ENCODE peak calls at places on chromosomes 11 and 22, in nine cellular contexts. L, D, P, M, X, Y, K, T and I are unnamed samples.

GRCh38 chr11:86741489-86742435 is 58.6 kb upstream of the PRSS23 start:
- DNase-seq in X (no peak), T (no peak), M (no peak), P (no peak), L (peak; percentile 89), D (no peak), Y (peak; percentile 67), K (no peak), I (no peak)

GRCh38 chr11:63610604-63611394 is 3.4 kb downstream of the PLAAT3 start:
- DNase-seq in D (peak; percentile 78), K (peak; percentile 39), Y (peak; percentile 25), L (peak; percentile 34), M (peak; percentile 64), P (no peak), X (no peak), T (peak; percentile 66), I (no peak)

GRCh38 chr22:49425356-49425755 is 402.3 kb downstream of the BRD1 start:
- DNase-seq in L (no peak), D (no peak), T (no peak), M (no peak), P (no peak), K (no peak), Y (no peak), X (no peak), I (no peak)

GRCh38 chr11:67416416-67417335 is 1.2 kb downstream of the CARNS1 start:
- DNase-seq in Y (no peak), T (peak; percentile 25), X (peak; percentile 76), P (peak; percentile 74), M (no peak), K (no peak), L (no peak), D (peak; percentile 68), I (no peak)

GRCh38 chr11:24239016-24239720 is 257.7 kb upstream of the LUZP2 start:
- DNase-seq in M (no peak), K (no peak), L (no peak), D (peak; percentile 7), X (no peak), Y (no peak), T (no peak), P (no peak), I (no peak)

GRCh38 chr22:45073064-45073463 is 63.3 kb upstream of the PHF21B start:
- DNase-seq in Y (no peak), T (no peak), P (no peak), L (no peak), X (no peak), M (no peak), D (no peak), K (no peak), I (no peak)

GRCh38 chr22:23696326-23696851 is 5.6 kb downstream of the RGL4 start:
- DNase-seq in L (no peak), Y (no peak), X (peak; percentile 94), D (no peak), M (no peak), T (no peak), P (peak; percentile 62), K (no peak), I (no peak)

GRCh38 chr22:49532831-49533802 is 294.6 kb downstream of the BRD1 start:
- DNase-seq in X (no peak), L (no peak), P (no peak), Y (no peak), T (peak; percentile 27), K (no peak), M (no peak), D (no peak), I (no peak)

GRCh38 chr11:2440646-2441045 is 3.7 kb downstream of the TRPM5 start:
- DNase-seq in Y (no peak), T (no peak), L (no peak), M (no peak), X (no peak), P (no peak), D (no peak), K (no peak), I (no peak)